ENCODE peak calls at places on chromosomes 7 and 10, in ten cellular contexts. B is endothelial cell of umbilical vein, E is Caco-2, G is ovary, S is bronchial epithelial cell, L is pancreas, K is cardiac muscle cell, P is testis, A is colonic mucosa, T is kidney epithelial cell. Q is an unnamed sample. For H3K36me3, the result is how much of the 10 kb centered on the place peaks cover.

GRCh38 chr10:114271014-114271778 is 32.1 kb downstream of the VWA2 start:
- DNase-seq in K (no peak), B (peak), S (peak), G (no peak), E (no peak), P (no peak), A (peak), T (peak), L (no peak), Q (no peak)

GRCh38 chr7:37643876-37644275 is 39.7 kb upstream of the GPR141 start:
- DNase-seq in T (no peak), K (no peak), L (no peak), A (no peak), B (peak), S (no peak), G (no peak), P (peak), E (no peak), Q (no peak)

GRCh38 chr10:116408716-116409115 is 18.9 kb upstream of the PNLIPRP3 start:
- DNase-seq in G (no peak), E (no peak), A (no peak), S (no peak), L (no peak), K (no peak), P (no peak), T (no peak), B (no peak), Q (no peak)

GRCh38 chr10:60267802-60268201 is 121.9 kb downstream of the ANK3 start:
- DNase-seq in A (no peak), E (no peak), T (no peak), P (no peak), B (no peak), L (no peak), G (no peak), K (no peak), S (no peak), Q (no peak)

GRCh38 chr7:42137941-42138340 is 99.1 kb downstream of the GLI3 start:
- DNase-seq in S (peak), P (no peak), K (no peak), G (no peak), T (no peak), A (no peak), E (no peak), B (peak), L (no peak), Q (no peak)

GRCh38 chr10:95756796-95757657 is 1.1 kb downstream of the ENTPD1 start:
- DNase-seq in B (peak), P (no peak), S (no peak), K (peak), A (no peak), T (no peak), L (no peak), G (no peak), E (no peak), Q (no peak)

GRCh38 chr10:11687779-11688447 is 54.3 kb upstream of the ECHDC3 start:
- DNase-seq in P (no peak), S (peak), G (no peak), E (peak), L (no peak), T (no peak), K (no peak), A (peak), B (no peak), Q (no peak)

GRCh38 chr7:99762680-99763327 is 21.2 kb downstream of the CYP3A4 start:
- DNase-seq in B (no peak), S (peak), A (no peak), P (peak), E (no peak), L (no peak), K (peak), T (peak), G (no peak), Q (no peak)

GRCh38 chr10:36636285-36636839 is 489.0 kb upstream of the ANKRD30A start:
- DNase-seq in G (no peak), L (no peak), P (no peak), E (no peak), T (no peak), B (no peak), K (no peak), S (no peak), A (no peak), Q (no peak)

GRCh38 chr7:7567898-7568531 is 1.3 kb downstream of the MIOS start:
- DNase-seq in P (no peak), A (no peak), G (no peak), L (no peak), S (peak), T (no peak), K (no peak), B (no peak), E (no peak), Q (no peak)

GRCh38 chr7:29146888-29147609 is 712 bp upstream of the CPVL start:
- DNase-seq in E (peak), A (peak), K (no peak), L (peak), S (no peak), T (peak), B (no peak), G (peak), P (peak), Q (peak)

GRCh38 chr10:67977246-67977645 is 92.8 kb downstream of the SIRT1 start:
- DNase-seq in A (no peak), B (no peak), T (no peak), E (no peak), S (no peak), G (no peak), L (no peak), K (no peak), P (no peak), Q (no peak)

GRCh38 chr7:77917500-77918262 is 119.1 kb downstream of the PHTF2 start:
- DNase-seq in B (no peak), L (no peak), G (no peak), A (no peak), P (no peak), S (no peak), K (no peak), T (no peak), E (no peak), Q (no peak)

GRCh38 chr10:37576154-37576553 is 281.3 kb downstream of the ZNF248 start:
- DNase-seq in B (no peak), A (no peak), K (no peak), P (no peak), S (no peak), T (no peak), E (no peak), G (no peak), L (no peak), Q (no peak)

GRCh38 chr7:128304212-128304611 is 39.5 kb downstream of the RBM28 start:
- DNase-seq in P (no peak), G (no peak), L (no peak), T (no peak), E (no peak), A (no peak), S (peak), K (no peak), B (no peak), Q (no peak)

GRCh38 chr7:103771294-103771693 is 218.2 kb downstream of the RELN start:
- DNase-seq in L (no peak), T (no peak), K (no peak), G (no peak), P (no peak), B (no peak), S (no peak), E (no peak), A (no peak), Q (no peak)

GRCh38 chr10:87721781-87722180 is 62.1 kb downstream of the PAPSS2 start:
- DNase-seq in S (no peak), T (no peak), G (no peak), P (no peak), B (peak), E (no peak), K (peak), A (no peak), L (no peak), Q (no peak)

GRCh38 chr10:87724789-87725188 is 65.1 kb downstream of the PAPSS2 start:
- DNase-seq in E (no peak), A (no peak), G (no peak), S (no peak), T (no peak), P (no peak), L (no peak), K (no peak), B (no peak), Q (no peak)

GRCh38 chr10:87722716-87723115 is 63.0 kb downstream of the PAPSS2 start:
- DNase-seq in T (no peak), S (no peak), A (peak), G (no peak), P (no peak), L (no peak), K (no peak), E (no peak), B (peak), Q (no peak)

GRCh38 chr10:87723500-87723899 is 63.8 kb downstream of the PAPSS2 start:
- DNase-seq in P (no peak), E (no peak), S (peak), T (no peak), G (no peak), A (peak), L (no peak), K (no peak), B (peak), Q (no peak)

DNA sequence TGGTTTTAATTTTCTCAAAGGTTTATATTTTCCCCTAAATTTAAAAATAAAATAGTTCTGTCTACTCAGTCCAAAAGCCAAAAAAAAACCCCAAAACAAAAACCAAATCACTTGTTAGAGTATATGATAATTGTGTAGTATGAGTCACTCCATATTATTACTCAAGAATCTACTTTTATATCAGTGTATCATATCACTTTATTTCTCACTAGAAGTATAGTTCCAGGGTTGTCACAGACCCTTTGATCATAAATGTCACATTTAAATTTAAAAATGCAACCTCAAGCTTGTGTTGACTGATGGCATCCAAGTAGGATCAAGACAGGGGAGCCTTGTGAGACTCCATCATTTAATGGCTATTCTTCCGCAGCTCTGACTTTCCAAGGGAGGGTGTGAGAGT is 61.0 kb downstream of the PAPSS2 start:
- DNase-seq in G (no peak), A (no peak), K (no peak), L (no peak), E (no peak), P (no peak), B (no peak), T (no peak), S (no peak), Q (no peak)
- H3K4me3 ChIP-seq in G (no peak), A (no peak), K (no peak), L (no peak), E (no peak), P (no peak), B (no peak), T (no peak), S (no peak), Q (no peak)

GRCh38 chr10:127997241-127997640 is 90.3 kb downstream of the PTPRE start:
- DNase-seq in S (no peak), B (peak), P (no peak), E (no peak), K (no peak), G (no peak), A (no peak), T (no peak), L (no peak), Q (no peak)
- TF ChIP-seq CTCF in S (no peak), B (no peak), P (no peak), E (no peak), K (no peak), G (no peak), A (no peak), T (no peak), L (no peak), Q (no peak)

GRCh38 chr7:116239434-116239833 is 29.1 kb downstream of the TES start:
- DNase-seq in A (no peak), E (peak), L (no peak), T (no peak), K (no peak), S (no peak), P (no peak), B (no peak), G (no peak), Q (no peak)
- H3K36me3 ChIP-seq in A (under half), E (under half), L (under half), T (under half), K (under half), S (under half), P (under half), B (under half), G (under half), Q (under half)

GRCh38 chr10:122307669-122308486 is 36.8 kb downstream of the BTBD16 start:
- DNase-seq in B (peak), K (peak), E (no peak), L (peak), G (peak), T (peak), P (peak), A (peak), S (peak), Q (peak)
- H3K4me3 ChIP-seq in B (peak), K (no peak), E (no peak), L (no peak), G (peak), T (no peak), P (no peak), A (no peak), S (peak), Q (no peak)

GRCh38 chr7:87948371-87948770 is 14.3 kb downstream of the ADAM22 start:
- DNase-seq in E (no peak), L (no peak), A (no peak), P (no peak), G (no peak), K (no peak), B (no peak), S (no peak), T (no peak), Q (no peak)
- TF ChIP-seq CTCF in E (no peak), L (no peak), A (no peak), P (no peak), G (no peak), K (no peak), B (no peak), S (no peak), T (no peak), Q (no peak)

GRCh38 chr7:94422136-94422535 is 27.4 kb downstream of the COL1A2 start:
- DNase-seq in G (no peak), A (no peak), K (no peak), T (no peak), P (no peak), B (no peak), E (no peak), S (no peak), L (no peak), Q (no peak)
- H3K36me3 ChIP-seq in G (under half), A (under half), K (under half), T (under half), P (under half), B (under half), E (under half), S (under half), L (under half), Q (under half)

GRCh38 chr7:131544449-131545425 is 11.7 kb downstream of the PODXL start:
- DNase-seq in G (no peak), A (no peak), P (no peak), E (peak), B (peak), S (no peak), K (peak), T (no peak), L (peak), Q (no peak)
- H3K4me3 ChIP-seq in G (no peak), A (no peak), P (no peak), E (no peak), B (no peak), S (no peak), K (no peak), T (no peak), L (no peak), Q (no peak)

Q was measured in BJ.